ENCODE peak calls at places on chromosomes 5 and 9, in six cellular contexts. Z, K, O, J, X and S are unnamed samples.

GRCh38 chr9:36142510-36143161 is 6.1 kb downstream of the GLIPR2 start:
- DNase-seq in Z (no peak), K (no peak), O (no peak), J (no peak), X (no peak), S (no peak)

GRCh38 chr9:30746589-30746988 is 1637.9 kb upstream of the ACO1 start:
- DNase-seq in Z (no peak), K (no peak), O (no peak), J (no peak), X (no peak), S (no peak)

GRCh38 chr9:4575997-4576396 is 85.7 kb downstream of the SLC1A1 start:
- DNase-seq in Z (no peak), K (no peak), O (no peak), J (no peak), X (no peak), S (no peak)

GRCh38 chr5:34734321-34734720 is 78.2 kb downstream of the RAI14 start:
- DNase-seq in Z (no peak), K (no peak), O (no peak), J (no peak), X (no peak), S (no peak)

GRCh38 chr5:14593326-14594036 is 11.9 kb downstream of the OTULINL start:
- DNase-seq in Z (no peak), K (peak; percentile 48), O (peak; percentile 10), J (no peak), X (peak; percentile 53), S (no peak)

GRCh38 chr9:136342191-136343120 is 15.1 kb downstream of the GPSM1 start:
- DNase-seq in Z (peak; percentile 87), K (peak; percentile 62), O (peak; percentile 30), J (peak; percentile 27), X (peak; percentile 61), S (peak; percentile 97)

GRCh38 chr9:91711755-91712591 is 238.1 kb downstream of the ROR2 start:
- DNase-seq in Z (no peak), K (no peak), O (no peak), J (peak; percentile 5), X (peak; percentile 76), S (no peak)

GRCh38 chr5:127849891-127850290 is 146.7 kb downstream of the CCDC192 start:
- DNase-seq in Z (no peak), K (no peak), O (no peak), J (no peak), X (no peak), S (no peak)

GRCh38 chr5:91357806-91358205 is 25.3 kb downstream of the ARRDC3 start:
- DNase-seq in Z (no peak), K (no peak), O (no peak), J (no peak), X (no peak), S (no peak)

GRCh38 chr5:10111575-10111974 is 138.1 kb downstream of the ATPSCKMT start:
- DNase-seq in Z (peak; percentile 47), K (peak; percentile 33), O (peak; percentile 20), J (no peak), X (no peak), S (peak; percentile 58)

GRCh38 chr9:120730661-120731514 is 16.6 kb upstream of the MEGF9 start:
- DNase-seq in Z (no peak), K (peak; percentile 88), O (peak; percentile 93), J (no peak), X (no peak), S (peak; percentile 71)

GRCh38 chr9:97293207-97293721 is 14.2 kb upstream of the CCDC180 start:
- DNase-seq in Z (peak; percentile 43), K (peak; percentile 38), O (no peak), J (no peak), X (no peak), S (no peak)

GRCh38 chr9:71703172-71703872 is 65.0 kb downstream of the CEMIP2 start:
- DNase-seq in Z (no peak), K (peak; percentile 15), O (no peak), J (no peak), X (no peak), S (no peak)

GRCh38 chr9:122186777-122187176 is 27.1 kb downstream of the MORN5 start:
- DNase-seq in Z (no peak), K (no peak), O (no peak), J (no peak), X (no peak), S (no peak)

GRCh38 chr5:173866249-173867172 is 21.6 kb upstream of the CPEB4 start:
- DNase-seq in Z (no peak), K (no peak), O (no peak), J (no peak), X (no peak), S (no peak)

GRCh38 chr5:90386099-90386710 is 23.4 kb downstream of the CETN3 start:
- DNase-seq in Z (no peak), K (no peak), O (no peak), J (no peak), X (no peak), S (no peak)

GRCh38 chr5:169804861-169805260 is 167.8 kb downstream of the DOCK2 start:
- DNase-seq in Z (no peak), K (peak; percentile 64), O (no peak), J (no peak), X (no peak), S (no peak)

GRCh38 chr5:71922584-71923106 is 184.6 kb upstream of the MAP1B start:
- DNase-seq in Z (no peak), K (peak; percentile 7), O (peak; percentile 85), J (no peak), X (no peak), S (no peak)

GRCh38 chr5:81154725-81155124 is 78.4 kb upstream of the CKMT2 start:
- DNase-seq in Z (no peak), K (no peak), O (no peak), J (no peak), X (no peak), S (no peak)

GRCh38 chr5:96922452-96923244 is 13.2 kb upstream of the LNPEP start:
- DNase-seq in Z (no peak), K (no peak), O (no peak), J (no peak), X (no peak), S (no peak)

GRCh38 chr9:124309665-124310064 is 51.9 kb downstream of the NEK6 start:
- DNase-seq in Z (no peak), K (peak; percentile 97), O (peak; percentile 95), J (no peak), X (no peak), S (no peak)

GRCh38 chr5:5141625-5142527 is 1.7 kb downstream of the ADAMTS16 start:
- DNase-seq in Z (peak; percentile 52), K (peak; percentile 28), O (no peak), J (peak; percentile 29), X (peak; percentile 69), S (no peak)

GRCh38 chr9:77375956-77376532 is 198.7 kb downstream of the VPS13A start:
- DNase-seq in Z (no peak), K (peak; percentile 34), O (no peak), J (no peak), X (no peak), S (peak; percentile 57)

GRCh38 chr9:33817327-33818166 is 587 bp downstream of the UBE2R2 start:
- DNase-seq in Z (peak; percentile 73), K (peak; percentile 52), O (no peak), J (peak; percentile 44), X (peak; percentile 72), S (peak; percentile 86)

GRCh38 chr5:7886849-7887460 is 18.0 kb downstream of the MTRR start:
- DNase-seq in Z (no peak), K (peak; percentile 25), O (no peak), J (no peak), X (no peak), S (no peak)

GRCh38 chr9:133516256-133516960 is 8.4 kb downstream of the MYMK start:
- DNase-seq in Z (no peak), K (no peak), O (no peak), J (no peak), X (no peak), S (no peak)

GRCh38 chr9:129507805-129508204 is 113.1 kb downstream of the C9orf50 start:
- DNase-seq in Z (no peak), K (no peak), O (no peak), J (no peak), X (no peak), S (no peak)

GRCh38 chr9:14203366-14204056 is 110.4 kb downstream of the NFIB start:
- DNase-seq in Z (no peak), K (no peak), O (no peak), J (no peak), X (no peak), S (no peak)

GRCh38 chr5:44365351-44365750 is 23.9 kb downstream of the FGF10 start:
- DNase-seq in Z (no peak), K (no peak), O (no peak), J (no peak), X (no peak), S (no peak)

GRCh38 chr5:55593115-55593472 is 58.3 kb upstream of the PLPP1 start:
- DNase-seq in Z (no peak), K (no peak), O (no peak), J (no peak), X (no peak), S (no peak)

GRCh38 chr5:42059291-42059690 is 134.2 kb downstream of the FBXO4 start:
- DNase-seq in Z (no peak), K (no peak), O (no peak), J (no peak), X (no peak), S (no peak)

GRCh38 chr9:1732670-1733069 is 282.5 kb upstream of the SMARCA2 start:
- DNase-seq in Z (no peak), K (no peak), O (no peak), J (no peak), X (no peak), S (no peak)

GRCh38 chr9:38768351-38768761 is 48.4 kb upstream of the FAM240B start:
- DNase-seq in Z (no peak), K (no peak), O (peak; percentile 1), J (no peak), X (no peak), S (no peak)

GRCh38 chr9:21813575-21814473 is 11.4 kb downstream of the MTAP start:
- DNase-seq in Z (peak; percentile 54), K (peak; percentile 62), O (no peak), J (peak; percentile 12), X (peak; percentile 80), S (no peak)

GRCh38 chr5:11143456-11144267 is 382.6 kb upstream of the DAP start:
- DNase-seq in Z (no peak), K (no peak), O (no peak), J (no peak), X (no peak), S (no peak)

GRCh38 chr9:135330307-135330631 is 149.3 kb upstream of the PPP1R26 start:
- DNase-seq in Z (no peak), K (no peak), O (no peak), J (no peak), X (no peak), S (peak; percentile 36)

GRCh38 chr5:115168829-115169391 is 798 bp downstream of the TRIM36 start:
- DNase-seq in Z (peak; percentile 27), K (no peak), O (no peak), J (no peak), X (no peak), S (peak; percentile 74)

GRCh38 chr5:107129051-107129450 is 541.7 kb downstream of the EFNA5 start:
- DNase-seq in Z (no peak), K (peak; percentile 18), O (peak; percentile 17), J (no peak), X (no peak), S (no peak)

GRCh38 chr5:57298985-57299491 is 125.2 kb downstream of the GPBP1 start:
- DNase-seq in Z (peak; percentile 50), K (peak; percentile 63), O (peak; percentile 66), J (peak; percentile 15), X (peak; percentile 66), S (peak; percentile 51)